ENCODE peak calls at places on chromosomes 6 and 20, in five cellular contexts. B is IMR-90, N is suprapubic skin, U is breast epithelium, I is A549. Q is an unnamed sample.
A peak's percentile ranks its signal among the peaks of the same experiment; 100 is the strongest.

GRCh38 chr6:114887037-114887436 is 544.2 kb upstream of the HS3ST5 start:
- DNase-seq in B (no peak), N (no peak), U (no peak), I (no peak), Q (no peak)

GRCh38 chr6:170090561-170090960 is 200.3 kb downstream of the DLL1 start:
- DNase-seq in B (no peak), N (no peak), U (no peak), I (no peak), Q (no peak)

GRCh38 chr20:48463916-48464315 is 363.9 kb downstream of the PREX1 start:
- DNase-seq in B (peak; percentile 63), N (peak; percentile 77), U (no peak), I (no peak), Q (no peak)

GRCh38 chr6:39102024-39102820 is 12.8 kb downstream of the SAYSD1 start:
- DNase-seq in B (peak; percentile 84), N (no peak), U (no peak), I (no peak), Q (peak; percentile 62)

GRCh38 chr20:7723284-7723683 is 217.0 kb downstream of the HAO1 start:
- DNase-seq in B (no peak), N (no peak), U (no peak), I (no peak), Q (no peak)

GRCh38 chr6:11007715-11008608 is 36.1 kb downstream of the ELOVL2 start:
- DNase-seq in B (peak; percentile 80), N (no peak), U (no peak), I (peak; percentile 19), Q (no peak)

GRCh38 chr6:89527634-89528033 is 94.7 kb downstream of the ANKRD6 start:
- DNase-seq in B (no peak), N (no peak), U (no peak), I (no peak), Q (no peak)

GRCh38 chr6:111721677-111722219 is 116.1 kb upstream of the TRAF3IP2 start:
- DNase-seq in B (peak; percentile 44), N (no peak), U (no peak), I (peak; percentile 11), Q (peak; percentile 81)

GRCh38 chr6:161439093-161439492 is 165.2 kb upstream of the AGPAT4 start:
- DNase-seq in B (peak; percentile 90), N (peak; percentile 72), U (peak; percentile 82), I (peak; percentile 47), Q (no peak)

GRCh38 chr6:6569043-6569442 is 19.5 kb upstream of the LY86 start:
- DNase-seq in B (no peak), N (no peak), U (no peak), I (no peak), Q (no peak)

GRCh38 chr20:50146732-50147662 is 6.5 kb downstream of the PEDS1 start:
- DNase-seq in B (peak; percentile 43), N (peak; percentile 83), U (no peak), I (no peak), Q (peak; percentile 75)

GRCh38 chr6:163543311-163543710 is 128.8 kb downstream of the QKI start:
- DNase-seq in B (no peak), N (no peak), U (no peak), I (no peak), Q (no peak)

GRCh38 chr6:5345324-5345723 is 84.0 kb downstream of the FARS2 start:
- DNase-seq in B (no peak), N (no peak), U (no peak), I (no peak), Q (no peak)

GRCh38 chr6:117530467-117531242 is 48.2 kb downstream of the DCBLD1 start:
- DNase-seq in B (no peak), N (no peak), U (no peak), I (no peak), Q (no peak)

GRCh38 chr6:21438986-21439352 is 154.6 kb upstream of the SOX4 start:
- DNase-seq in B (no peak), N (no peak), U (no peak), I (no peak), Q (no peak)

GRCh38 chr6:164252952-164253351 is 838.4 kb downstream of the QKI start:
- DNase-seq in B (no peak), N (no peak), U (no peak), I (no peak), Q (no peak)

GRCh38 chr6:39083111-39083702 is 31.8 kb downstream of the SAYSD1 start:
- DNase-seq in B (no peak), N (no peak), U (no peak), I (no peak), Q (no peak)

GRCh38 chr20:24305366-24305765 is 164.1 kb upstream of the SYNDIG1 start:
- DNase-seq in B (no peak), N (no peak), U (no peak), I (no peak), Q (no peak)

GRCh38 chr6:1749041-1749440 is 139.3 kb downstream of the FOXC1 start:
- DNase-seq in B (no peak), N (no peak), U (no peak), I (no peak), Q (no peak)

GRCh38 chr6:5121956-5122355 is 36.8 kb downstream of the PPP1R3G start:
- DNase-seq in B (no peak), N (no peak), U (no peak), I (no peak), Q (no peak)

GRCh38 chr6:139290787-139291294 is 957 bp downstream of the TXLNB start:
- DNase-seq in B (peak; percentile 75), N (no peak), U (no peak), I (no peak), Q (no peak)

GRCh38 chr20:57040924-57041323 is 225.5 kb downstream of the BMP7 start:
- DNase-seq in B (peak; percentile 4), N (peak; percentile 71), U (no peak), I (no peak), Q (no peak)

GRCh38 chr6:104700371-104701185 is 159.1 kb downstream of the HACE1 start:
- DNase-seq in B (no peak), N (no peak), U (no peak), I (no peak), Q (no peak)

GRCh38 chr20:32404017-32404416 is 45.9 kb downstream of the ASXL1 start:
- DNase-seq in B (no peak), N (no peak), U (no peak), I (no peak), Q (peak; percentile 85)

GRCh38 chr20:63957690-63958441 is 1.6 kb upstream of the UCKL1 start:
- DNase-seq in B (peak; percentile 23), N (peak; percentile 77), U (no peak), I (no peak), Q (no peak)

GRCh38 chr20:11937230-11937629 is 19.5 kb downstream of the BTBD3 start:
- DNase-seq in B (no peak), N (no peak), U (no peak), I (no peak), Q (no peak)

GRCh38 chr6:36655073-36655847 is 23.3 kb upstream of the CDKN1A start:
- DNase-seq in B (no peak), N (no peak), U (no peak), I (no peak), Q (no peak)

GRCh38 chr6:493840-494239 is 102.3 kb downstream of the IRF4 start:
- DNase-seq in B (no peak), N (no peak), U (no peak), I (no peak), Q (no peak)

GRCh38 chr6:14360565-14360964 is 243.0 kb downstream of the CD83 start:
- DNase-seq in B (no peak), N (no peak), U (no peak), I (no peak), Q (no peak)

GRCh38 chr6:14361956-14362587 is 244.5 kb downstream of the CD83 start:
- DNase-seq in B (no peak), N (no peak), U (no peak), I (no peak), Q (no peak)

GRCh38 chr6:14365393-14365792 is 247.8 kb downstream of the CD83 start:
- DNase-seq in B (peak; percentile 71), N (no peak), U (no peak), I (no peak), Q (no peak)

GRCh38 chr6:14359438-14359837 is 241.9 kb downstream of the CD83 start:
- DNase-seq in B (no peak), N (no peak), U (no peak), I (no peak), Q (no peak)

GRCh38 chr6:14361297-14361696 is 243.7 kb downstream of the CD83 start:
- DNase-seq in B (no peak), N (no peak), U (no peak), I (no peak), Q (no peak)
- TF ChIP-seq POLR2A in B (no peak), N (no peak), U (no peak), I (no peak), Q (no peak)

GRCh38 chr6:33103776-33104175 is 28.0 kb downstream of the HLA-DPB1 start:
- DNase-seq in B (no peak), N (no peak), U (no peak), I (no peak), Q (no peak)

GRCh38 chr6:33104893-33105292 is 29.1 kb downstream of the HLA-DPB1 start:
- DNase-seq in B (no peak), N (no peak), U (no peak), I (no peak), Q (no peak)

GRCh38 chr6:33105386-33105785 is 29.6 kb downstream of the HLA-DPB1 start:
- DNase-seq in B (no peak), N (no peak), U (no peak), I (no peak), Q (no peak)

GRCh38 chr6:33108307-33108706 is 32.5 kb downstream of the HLA-DPB1 start:
- DNase-seq in B (no peak), N (no peak), U (no peak), I (no peak), Q (no peak)

GRCh38 chr6:33105916-33106871 is 30.4 kb downstream of the HLA-DPB1 start:
- DNase-seq in B (no peak), N (no peak), U (peak; percentile 86), I (no peak), Q (no peak)
- TF ChIP-seq POLR2A in B (no peak), N (no peak), U (no peak), I (no peak), Q (no peak)

DNA sequence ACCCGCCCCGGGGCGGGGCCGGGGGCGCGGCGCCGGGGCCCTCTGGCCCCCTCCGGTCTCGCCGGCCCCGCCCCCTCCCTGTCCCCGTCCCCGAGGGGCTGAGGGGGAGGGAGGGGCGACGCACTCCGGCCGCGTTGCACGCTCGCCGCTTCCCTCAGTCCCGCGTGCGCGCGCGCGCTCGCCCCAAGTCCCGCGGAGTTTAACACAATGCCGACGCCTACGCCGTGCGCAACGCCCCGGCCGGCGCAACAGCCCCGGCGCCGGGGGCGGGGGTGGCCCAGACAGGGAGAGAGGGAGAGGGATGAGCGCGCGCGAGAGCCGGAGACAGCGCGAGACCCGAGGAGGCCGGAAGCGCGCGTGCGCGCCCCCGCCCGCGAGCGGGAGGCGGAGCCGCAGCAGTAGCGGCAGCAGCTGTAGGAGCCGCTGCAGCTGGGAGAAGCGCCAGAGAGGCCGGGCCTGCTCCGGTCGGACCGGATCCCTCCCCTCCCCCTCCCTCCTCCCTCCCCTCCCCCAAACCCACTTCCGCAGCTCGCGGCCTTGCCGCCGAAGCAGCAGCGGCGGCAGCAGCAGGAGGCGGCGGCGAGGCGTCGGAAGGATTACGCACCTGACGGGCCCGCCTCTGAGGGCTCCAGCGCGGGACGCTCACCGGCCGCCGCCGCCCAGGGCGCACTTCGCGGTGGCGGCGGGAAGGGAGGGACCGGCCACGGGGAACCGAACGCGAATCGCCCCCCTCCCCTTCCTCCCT is 911 bp downstream of the ZBTB2 start:
- DNase-seq in B (peak; percentile 98), N (peak; percentile 98), U (peak; percentile 98), I (peak; percentile 74), Q (peak; percentile 98)
- TF ChIP-seq POLR2A in B (no peak), N (peak; percentile 19), U (peak; percentile 59), I (peak; percentile 53), Q (peak; percentile 54)

GRCh38 chr6:33078919-33079521 is 3.2 kb downstream of the HLA-DPB1 start:
- DNase-seq in B (no peak), N (no peak), U (no peak), I (no peak), Q (no peak)
- TF ChIP-seq POLR2A in B (no peak), N (no peak), U (no peak), I (no peak), Q (no peak)

GRCh38 chr6:44246663-44247337 is at the start of gene HSP90AB1:
- DNase-seq in B (peak; percentile 98), N (peak; percentile 97), U (peak; percentile 99), I (peak; percentile 72), Q (peak; percentile 99)
- TF ChIP-seq POLR2A in B (peak; percentile 100), N (peak; percentile 97), U (peak; percentile 98), I (peak; percentile 94), Q (peak; percentile 100)